ENCODE peak calls at places on chromosomes 16 and 17, in nine cellular contexts. One of them, this sample, is unnamed. For H3K4me1, the result is how much of the 10 kb centered on the place peaks cover.

GRCh38 chr17:7334938-7335538 is 1.3 kb upstream of the ACAP1 start:
- DNase-seq in neural progenitor cell: no peak
- DNase-seq in IMR-90: no peak
- DNase-seq in heart right ventricle: no peak
- DNase-seq in hepatocyte: no peak
- DNase-seq in cardiac muscle cell: no peak
- DNase-seq in endodermal cell: no peak
- DNase-seq in GM12878: no peak
- DNase-seq in esophagus squamous epithelium: no peak
- DNase-seq in this sample: no peak

GRCh38 chr16:50386139-50386538 is 17.4 kb upstream of the BRD7 start:
- DNase-seq in neural progenitor cell: no peak
- DNase-seq in IMR-90: no peak
- DNase-seq in heart right ventricle: no peak
- DNase-seq in hepatocyte: no peak
- DNase-seq in cardiac muscle cell: no peak
- DNase-seq in endodermal cell: no peak
- DNase-seq in GM12878: no peak
- DNase-seq in esophagus squamous epithelium: no peak
- DNase-seq in this sample: no peak

GRCh38 chr16:1902547-1903219 is 15.5 kb downstream of the HS3ST6 start:
- DNase-seq in neural progenitor cell: peak
- DNase-seq in IMR-90: no peak
- DNase-seq in heart right ventricle: no peak
- DNase-seq in hepatocyte: no peak
- DNase-seq in cardiac muscle cell: no peak
- DNase-seq in endodermal cell: no peak
- DNase-seq in GM12878: no peak
- DNase-seq in esophagus squamous epithelium: no peak
- DNase-seq in this sample: no peak

GRCh38 chr16:58970775-58971174 is 236.7 kb upstream of the GOT2 start:
- DNase-seq in neural progenitor cell: no peak
- DNase-seq in IMR-90: no peak
- DNase-seq in heart right ventricle: no peak
- DNase-seq in hepatocyte: no peak
- DNase-seq in cardiac muscle cell: no peak
- DNase-seq in endodermal cell: no peak
- DNase-seq in GM12878: no peak
- DNase-seq in esophagus squamous epithelium: no peak
- DNase-seq in this sample: no peak

GRCh38 chr16:50407351-50407750 is 38.6 kb upstream of the BRD7 start:
- DNase-seq in neural progenitor cell: peak
- DNase-seq in IMR-90: no peak
- DNase-seq in heart right ventricle: no peak
- DNase-seq in hepatocyte: no peak
- DNase-seq in cardiac muscle cell: no peak
- DNase-seq in endodermal cell: peak
- DNase-seq in GM12878: no peak
- DNase-seq in esophagus squamous epithelium: no peak
- DNase-seq in this sample: no peak

GRCh38 chr17:62804822-62805221 is 3.3 kb downstream of the MARCHF10 start:
- DNase-seq in neural progenitor cell: no peak
- DNase-seq in IMR-90: peak
- DNase-seq in heart right ventricle: no peak
- DNase-seq in hepatocyte: peak
- DNase-seq in cardiac muscle cell: no peak
- DNase-seq in endodermal cell: peak
- DNase-seq in GM12878: no peak
- DNase-seq in esophagus squamous epithelium: no peak
- DNase-seq in this sample: no peak

GRCh38 chr17:35449371-35449931 is 885 bp upstream of the SLFN13 start:
- DNase-seq in neural progenitor cell: peak
- DNase-seq in IMR-90: no peak
- DNase-seq in heart right ventricle: peak
- DNase-seq in hepatocyte: peak
- DNase-seq in cardiac muscle cell: peak
- DNase-seq in endodermal cell: peak
- DNase-seq in GM12878: no peak
- DNase-seq in esophagus squamous epithelium: no peak
- DNase-seq in this sample: no peak

GRCh38 chr16:8600144-8600856 is 10.0 kb upstream of the TMEM114 start:
- DNase-seq in neural progenitor cell: no peak
- DNase-seq in IMR-90: no peak
- DNase-seq in heart right ventricle: no peak
- DNase-seq in hepatocyte: no peak
- DNase-seq in cardiac muscle cell: no peak
- DNase-seq in endodermal cell: no peak
- DNase-seq in GM12878: no peak
- DNase-seq in esophagus squamous epithelium: no peak
- DNase-seq in this sample: no peak

GRCh38 chr17:37493249-37494027 is 3.7 kb downstream of the DUSP14 start:
- DNase-seq in neural progenitor cell: no peak
- DNase-seq in IMR-90: peak
- DNase-seq in heart right ventricle: no peak
- DNase-seq in hepatocyte: no peak
- DNase-seq in cardiac muscle cell: peak
- DNase-seq in endodermal cell: no peak
- DNase-seq in GM12878: no peak
- DNase-seq in esophagus squamous epithelium: no peak
- DNase-seq in this sample: no peak

GRCh38 chr16:4332083-4332482 is 16.2 kb downstream of the GLIS2 start:
- DNase-seq in neural progenitor cell: no peak
- DNase-seq in IMR-90: no peak
- DNase-seq in heart right ventricle: no peak
- DNase-seq in hepatocyte: no peak
- DNase-seq in cardiac muscle cell: no peak
- DNase-seq in endodermal cell: no peak
- DNase-seq in GM12878: no peak
- DNase-seq in esophagus squamous epithelium: no peak
- DNase-seq in this sample: no peak

GRCh38 chr16:90015586-90016338 is 3.5 kb downstream of the DBNDD1 start:
- DNase-seq in neural progenitor cell: no peak
- DNase-seq in IMR-90: no peak
- DNase-seq in heart right ventricle: no peak
- DNase-seq in hepatocyte: no peak
- DNase-seq in cardiac muscle cell: no peak
- DNase-seq in endodermal cell: no peak
- DNase-seq in GM12878: no peak
- DNase-seq in esophagus squamous epithelium: no peak
- DNase-seq in this sample: no peak

GRCh38 chr17:9350083-9350482 is 225.5 kb downstream of the STX8 start:
- DNase-seq in neural progenitor cell: no peak
- DNase-seq in IMR-90: peak
- DNase-seq in heart right ventricle: no peak
- DNase-seq in hepatocyte: no peak
- DNase-seq in cardiac muscle cell: peak
- DNase-seq in endodermal cell: no peak
- DNase-seq in GM12878: no peak
- DNase-seq in esophagus squamous epithelium: no peak
- DNase-seq in this sample: no peak

GRCh38 chr16:1775846-1776671 is 3.1 kb upstream of the MRPS34 start:
- DNase-seq in neural progenitor cell: no peak
- DNase-seq in IMR-90: no peak
- DNase-seq in heart right ventricle: no peak
- DNase-seq in hepatocyte: no peak
- DNase-seq in cardiac muscle cell: no peak
- DNase-seq in endodermal cell: no peak
- DNase-seq in GM12878: no peak
- DNase-seq in esophagus squamous epithelium: no peak
- DNase-seq in this sample: no peak

GRCh38 chr16:27273670-27274522 is 5.3 kb upstream of the NSMCE1 start:
- DNase-seq in neural progenitor cell: no peak
- DNase-seq in IMR-90: peak
- DNase-seq in heart right ventricle: no peak
- DNase-seq in hepatocyte: peak
- DNase-seq in cardiac muscle cell: no peak
- DNase-seq in endodermal cell: peak
- DNase-seq in GM12878: no peak
- DNase-seq in esophagus squamous epithelium: no peak
- DNase-seq in this sample: peak

GRCh38 chr17:18356624-18357023 is 6.7 kb downstream of the SHMT1 start:
- DNase-seq in neural progenitor cell: no peak
- DNase-seq in IMR-90: peak
- DNase-seq in heart right ventricle: peak
- DNase-seq in hepatocyte: peak
- DNase-seq in cardiac muscle cell: peak
- DNase-seq in endodermal cell: no peak
- DNase-seq in GM12878: no peak
- DNase-seq in esophagus squamous epithelium: no peak
- DNase-seq in this sample: no peak

GRCh38 chr17:31323551-31323950 is 2.1 kb upstream of the EVI2A start:
- DNase-seq in neural progenitor cell: no peak
- DNase-seq in IMR-90: no peak
- DNase-seq in heart right ventricle: no peak
- DNase-seq in hepatocyte: no peak
- DNase-seq in cardiac muscle cell: no peak
- DNase-seq in endodermal cell: no peak
- DNase-seq in GM12878: no peak
- DNase-seq in esophagus squamous epithelium: no peak
- DNase-seq in this sample: no peak

GRCh38 chr17:12571606-12572005 is 94.1 kb upstream of the MYOCD start:
- DNase-seq in neural progenitor cell: no peak
- DNase-seq in IMR-90: no peak
- DNase-seq in heart right ventricle: no peak
- DNase-seq in hepatocyte: no peak
- DNase-seq in cardiac muscle cell: no peak
- DNase-seq in endodermal cell: no peak
- DNase-seq in GM12878: no peak
- DNase-seq in esophagus squamous epithelium: no peak
- DNase-seq in this sample: no peak

GRCh38 chr17:37160940-37161339 is 212.2 kb downstream of the AATF start:
- DNase-seq in neural progenitor cell: no peak
- DNase-seq in IMR-90: peak
- DNase-seq in heart right ventricle: no peak
- DNase-seq in hepatocyte: peak
- DNase-seq in cardiac muscle cell: peak
- DNase-seq in endodermal cell: no peak
- DNase-seq in GM12878: no peak
- DNase-seq in esophagus squamous epithelium: no peak
- DNase-seq in this sample: no peak

GRCh38 chr16:23319861-23320615 is 17.9 kb downstream of the SCNN1B start:
- DNase-seq in neural progenitor cell: no peak
- DNase-seq in IMR-90: no peak
- DNase-seq in heart right ventricle: no peak
- DNase-seq in hepatocyte: no peak
- DNase-seq in cardiac muscle cell: no peak
- DNase-seq in endodermal cell: no peak
- DNase-seq in GM12878: no peak
- DNase-seq in esophagus squamous epithelium: no peak
- DNase-seq in this sample: no peak

GRCh38 chr17:9230346-9230745 is 209.0 kb downstream of the NTN1 start:
- DNase-seq in neural progenitor cell: no peak
- DNase-seq in IMR-90: peak
- DNase-seq in heart right ventricle: no peak
- DNase-seq in hepatocyte: no peak
- DNase-seq in cardiac muscle cell: no peak
- DNase-seq in endodermal cell: no peak
- DNase-seq in GM12878: no peak
- DNase-seq in esophagus squamous epithelium: no peak
- DNase-seq in this sample: no peak

GRCh38 chr17:21176996-21177395 is 37.0 kb downstream of the TMEM11 start:
- DNase-seq in neural progenitor cell: no peak
- DNase-seq in IMR-90: no peak
- DNase-seq in heart right ventricle: no peak
- DNase-seq in hepatocyte: no peak
- DNase-seq in cardiac muscle cell: no peak
- DNase-seq in endodermal cell: peak
- DNase-seq in GM12878: no peak
- DNase-seq in esophagus squamous epithelium: no peak
- DNase-seq in this sample: no peak

GRCh38 chr16:749010-749409 is 8.2 kb upstream of the CIAO3 start:
- DNase-seq in neural progenitor cell: no peak
- DNase-seq in IMR-90: peak
- DNase-seq in heart right ventricle: no peak
- DNase-seq in hepatocyte: peak
- DNase-seq in cardiac muscle cell: peak
- DNase-seq in endodermal cell: no peak
- DNase-seq in GM12878: no peak
- DNase-seq in esophagus squamous epithelium: no peak
- DNase-seq in this sample: no peak

GRCh38 chr17:44095388-44095646 is 24.8 kb downstream of the G6PC3 start:
- DNase-seq in neural progenitor cell: no peak
- DNase-seq in IMR-90: no peak
- DNase-seq in heart right ventricle: no peak
- DNase-seq in hepatocyte: no peak
- DNase-seq in cardiac muscle cell: no peak
- DNase-seq in endodermal cell: no peak
- DNase-seq in GM12878: no peak
- DNase-seq in esophagus squamous epithelium: no peak
- DNase-seq in this sample: no peak
- H3K4me1 ChIP-seq in neural progenitor cell: under half
- H3K4me1 ChIP-seq in IMR-90: under half
- H3K4me1 ChIP-seq in heart right ventricle: half or more
- H3K4me1 ChIP-seq in hepatocyte: under half
- H3K4me1 ChIP-seq in cardiac muscle cell: under half
- H3K4me1 ChIP-seq in endodermal cell: under half
- H3K4me1 ChIP-seq in GM12878: under half
- H3K4me1 ChIP-seq in esophagus squamous epithelium: under half
- H3K4me1 ChIP-seq in this sample: under half

GRCh38 chr17:82149401-82150099 is 51.5 kb upstream of the FASN start:
- DNase-seq in neural progenitor cell: no peak
- DNase-seq in IMR-90: no peak
- DNase-seq in heart right ventricle: no peak
- DNase-seq in hepatocyte: no peak
- DNase-seq in cardiac muscle cell: no peak
- DNase-seq in endodermal cell: no peak
- DNase-seq in GM12878: no peak
- DNase-seq in esophagus squamous epithelium: no peak
- DNase-seq in this sample: no peak
- H3K4me1 ChIP-seq in neural progenitor cell: under half
- H3K4me1 ChIP-seq in IMR-90: under half
- H3K4me1 ChIP-seq in heart right ventricle: under half
- H3K4me1 ChIP-seq in hepatocyte: under half
- H3K4me1 ChIP-seq in cardiac muscle cell: under half
- H3K4me1 ChIP-seq in endodermal cell: under half
- H3K4me1 ChIP-seq in GM12878: under half
- H3K4me1 ChIP-seq in esophagus squamous epithelium: under half
- H3K4me1 ChIP-seq in this sample: under half

DNA sequence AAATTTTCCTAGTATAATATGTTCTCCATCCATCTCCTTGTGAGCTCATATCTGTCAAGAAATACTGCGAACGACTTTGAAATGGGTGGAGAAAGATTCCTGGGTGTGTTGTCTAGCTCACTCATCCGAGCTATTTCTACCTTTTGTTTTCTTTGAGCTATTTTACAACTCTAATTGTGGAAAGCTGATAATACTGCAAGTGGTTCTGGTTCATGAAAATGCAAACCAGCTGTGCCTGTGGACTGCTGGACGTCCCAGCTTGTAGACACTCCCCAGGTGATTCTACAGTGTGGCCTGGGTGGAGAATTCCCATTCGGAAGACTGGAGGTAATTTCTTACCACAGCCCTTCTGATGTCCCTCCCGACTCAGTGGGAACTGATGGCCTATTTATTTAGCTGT is 40.6 kb downstream of the CMIP start:
- DNase-seq in neural progenitor cell: no peak
- DNase-seq in IMR-90: no peak
- DNase-seq in heart right ventricle: no peak
- DNase-seq in hepatocyte: no peak
- DNase-seq in cardiac muscle cell: no peak
- DNase-seq in endodermal cell: no peak
- DNase-seq in GM12878: no peak
- DNase-seq in esophagus squamous epithelium: no peak
- DNase-seq in this sample: no peak
- H3K4me1 ChIP-seq in neural progenitor cell: under half
- H3K4me1 ChIP-seq in IMR-90: under half
- H3K4me1 ChIP-seq in heart right ventricle: under half
- H3K4me1 ChIP-seq in hepatocyte: under half
- H3K4me1 ChIP-seq in cardiac muscle cell: under half
- H3K4me1 ChIP-seq in endodermal cell: under half
- H3K4me1 ChIP-seq in GM12878: under half
- H3K4me1 ChIP-seq in esophagus squamous epithelium: under half
- H3K4me1 ChIP-seq in this sample: half or more

GRCh38 chr16:83345846-83346245 is 461.9 kb upstream of the HSBP1 start:
- DNase-seq in neural progenitor cell: peak
- DNase-seq in IMR-90: no peak
- DNase-seq in heart right ventricle: no peak
- DNase-seq in hepatocyte: no peak
- DNase-seq in cardiac muscle cell: no peak
- DNase-seq in endodermal cell: no peak
- DNase-seq in GM12878: no peak
- DNase-seq in esophagus squamous epithelium: no peak
- DNase-seq in this sample: no peak
- H3K4me1 ChIP-seq in neural progenitor cell: under half
- H3K4me1 ChIP-seq in IMR-90: under half
- H3K4me1 ChIP-seq in heart right ventricle: under half
- H3K4me1 ChIP-seq in hepatocyte: under half
- H3K4me1 ChIP-seq in cardiac muscle cell: under half
- H3K4me1 ChIP-seq in endodermal cell: under half
- H3K4me1 ChIP-seq in GM12878: under half
- H3K4me1 ChIP-seq in esophagus squamous epithelium: under half
- H3K4me1 ChIP-seq in this sample: under half

This sample was measured in OCI-LY7.